ENCODE peak calls at places on chromosomes 13 and 19, in four cellular contexts. A is AG10803, Y is mammary epithelial cell, M is left ventricle myocardium inferior. N is an unnamed sample.

GRCh38 chr13:41457589-41458186 is 338 bp downstream of the RGCC start:
- DNase-seq in A (no peak), Y (no peak), M (peak), N (no peak)

GRCh38 chr13:65217459-65217858 is 2012.7 kb downstream of the PCDH9 start:
- DNase-seq in A (no peak), Y (no peak), M (no peak), N (no peak)

GRCh38 chr13:23695711-23696512 is 125.7 kb downstream of the TNFRSF19 start:
- DNase-seq in A (no peak), Y (no peak), M (peak), N (no peak)

GRCh38 chr19:56272448-56272847 is at the start of gene EDDM13:
- DNase-seq in A (no peak), Y (peak), M (no peak), N (no peak)

GRCh38 chr13:105979586-105979985 is 555.9 kb downstream of the EFNB2 start:
- DNase-seq in A (peak), Y (peak), M (no peak), N (no peak)

GRCh38 chr19:33241530-33242101 is 16.0 kb upstream of the SLC7A10 start:
- DNase-seq in A (no peak), Y (peak), M (no peak), N (no peak)

GRCh38 chr19:55460670-55461258 is 678 bp downstream of the ISOC2 start:
- DNase-seq in A (peak), Y (peak), M (peak), N (peak)

GRCh38 chr19:24127601-24128000 is 40.6 kb downstream of the ZNF254 start:
- DNase-seq in A (no peak), Y (no peak), M (no peak), N (no peak)

GRCh38 chr13:112735791-112736190 is 46.0 kb downstream of the ATP11A start:
- DNase-seq in A (no peak), Y (no peak), M (no peak), N (no peak)

GRCh38 chr13:39144941-39145533 is 106.8 kb downstream of the NHLRC3 start:
- DNase-seq in A (peak), Y (peak), M (peak), N (peak)

GRCh38 chr13:24745861-24746617 is 17.9 kb upstream of the RNF17 start:
- DNase-seq in A (no peak), Y (peak), M (no peak), N (peak)

GRCh38 chr19:18274303-18274775 is at the start of gene IQCN:
- DNase-seq in A (no peak), Y (no peak), M (no peak), N (peak)

GRCh38 chr19:18271433-18271841 is 2.8 kb downstream of the IQCN start:
- DNase-seq in A (no peak), Y (no peak), M (no peak), N (no peak)

GRCh38 chr19:18278521-18279265 is 2.7 kb downstream of the JUND start:
- DNase-seq in A (no peak), Y (no peak), M (no peak), N (peak)

GRCh38 chr19:18273566-18274302 is 518 bp downstream of the IQCN start:
- DNase-seq in A (no peak), Y (no peak), M (no peak), N (no peak)

DNA sequence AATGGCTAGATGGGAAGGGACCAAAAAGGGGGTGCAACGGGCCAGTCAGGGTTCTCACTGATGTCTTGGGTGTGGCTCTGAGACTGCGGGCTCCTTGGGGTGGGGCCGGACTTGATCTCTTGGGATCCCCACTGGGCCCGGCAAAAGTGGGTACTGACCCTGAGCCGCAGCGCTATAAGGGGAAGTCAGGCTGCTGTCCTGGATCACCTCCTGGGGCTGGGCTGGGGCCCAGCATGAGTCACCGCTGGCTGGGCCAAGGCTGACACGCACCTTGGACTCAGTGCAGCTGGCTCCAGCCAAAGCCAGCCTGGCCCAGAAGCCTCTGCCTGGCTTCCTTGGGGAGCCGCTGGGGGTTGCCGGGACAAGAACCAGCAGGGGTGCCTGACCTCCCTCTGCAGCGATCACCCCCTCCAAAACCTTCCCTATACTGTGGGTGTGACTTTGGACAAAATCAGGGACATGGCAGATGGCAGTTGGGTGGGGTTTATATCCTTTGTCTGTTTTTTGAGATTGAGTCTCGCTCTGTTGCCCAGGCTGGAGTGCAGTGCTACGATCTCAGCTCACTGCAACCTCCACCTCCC is 614 bp upstream of the IQCN start:
- DNase-seq in A (peak), Y (peak), M (peak), N (peak)
- H3K4me3 ChIP-seq in A (peak), Y (no peak), M (peak), N (no peak)

GRCh38 chr13:84315527-84315926 is 433.3 kb upstream of the SLITRK1 start:
- DNase-seq in A (no peak), Y (no peak), M (no peak), N (no peak)
- TF ChIP-seq CTCF in A (no peak), Y (no peak), M (no peak), N (no peak)

DNA sequence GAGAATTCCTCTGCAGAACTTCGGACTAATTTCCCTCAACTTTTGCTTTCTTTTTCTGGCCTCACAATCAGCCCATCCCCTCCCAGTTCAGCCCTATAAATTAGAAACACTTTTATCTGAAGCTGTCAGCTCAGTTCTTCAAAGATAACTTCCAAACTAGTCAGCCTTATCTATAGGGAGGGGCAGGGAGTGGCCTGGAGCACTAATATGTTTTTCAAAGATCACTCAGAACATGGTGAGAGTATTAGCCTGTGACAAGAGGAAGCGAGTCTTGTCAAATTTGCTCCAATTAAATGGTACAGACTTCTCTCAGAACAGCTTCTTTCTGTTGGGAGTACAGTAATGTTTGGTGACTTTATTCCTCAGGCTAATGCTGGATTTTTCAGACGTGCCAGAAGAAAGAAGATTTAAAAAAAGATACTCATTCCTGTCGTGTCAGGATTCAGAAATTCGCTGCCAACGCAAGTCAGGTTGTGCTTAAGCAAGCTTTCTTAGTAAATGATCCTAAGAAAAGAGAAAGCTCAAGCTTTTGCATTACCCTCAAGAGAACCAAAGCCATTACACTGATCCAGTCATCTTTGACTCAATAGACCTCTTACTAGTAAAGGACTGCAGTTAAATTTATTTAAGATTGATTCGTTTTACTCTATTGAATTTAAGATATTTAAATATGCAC is 1033.6 kb downstream of the SLITRK5 start:
- DNase-seq in A (no peak), Y (no peak), M (no peak), N (no peak)
- H3K4me3 ChIP-seq in A (no peak), Y (no peak), M (peak), N (no peak)

GRCh38 chr19:53868892-53869804 is 1.5 kb downstream of the MYADM start:
- DNase-seq in A (peak), Y (peak), M (peak), N (peak)
- TF ChIP-seq CTCF in A (peak), Y (no peak), M (peak), N (no peak)